ENCODE peak calls at places on chromosomes 3 and 15, in nine cellular contexts. M, Y, E, N, L, H, X, F and Z are unnamed samples.

GRCh38 chr3:57079221-57079831 is 18.9 kb downstream of the SPATA12 start:
- DNase-seq in M (no peak), Y (no peak), E (no peak), N (peak), L (peak), H (no peak), X (no peak), F (peak), Z (no peak)

GRCh38 chr3:9951598-9951961 is 628 bp downstream of the PRRT3 start:
- DNase-seq in M (peak), Y (no peak), E (no peak), N (peak), L (no peak), H (no peak), X (no peak), F (no peak), Z (no peak)

GRCh38 chr3:51830345-51830744 is 31.1 kb upstream of the IQCF2 start:
- DNase-seq in M (no peak), Y (no peak), E (no peak), N (no peak), L (no peak), H (no peak), X (no peak), F (no peak), Z (no peak)

GRCh38 chr3:109132801-109133473 is 3.6 kb upstream of the C3orf85 start:
- DNase-seq in M (no peak), Y (no peak), E (no peak), N (no peak), L (no peak), H (no peak), X (no peak), F (no peak), Z (no peak)

GRCh38 chr15:85394552-85395333 is 14.3 kb downstream of the AKAP13 start:
- DNase-seq in M (no peak), Y (no peak), E (no peak), N (no peak), L (no peak), H (no peak), X (no peak), F (no peak), Z (no peak)

GRCh38 chr15:88664151-88664778 is 25.4 kb downstream of the ISG20 start:
- DNase-seq in M (peak), Y (no peak), E (peak), N (no peak), L (peak), H (no peak), X (no peak), F (peak), Z (peak)

GRCh38 chr3:65489253-65489652 is 549.5 kb downstream of the MAGI1 start:
- DNase-seq in M (no peak), Y (no peak), E (no peak), N (no peak), L (no peak), H (no peak), X (no peak), F (no peak), Z (no peak)

GRCh38 chr3:66386925-66387650 is 113.7 kb downstream of the LRIG1 start:
- DNase-seq in M (peak), Y (no peak), E (no peak), N (peak), L (no peak), H (no peak), X (no peak), F (no peak), Z (no peak)

GRCh38 chr3:13465236-13465958 is 14.7 kb upstream of the HDAC11 start:
- DNase-seq in M (no peak), Y (no peak), E (no peak), N (no peak), L (no peak), H (no peak), X (no peak), F (no peak), Z (no peak)